ENCODE peak calls at places on chromosomes 11 and 22, in six cellular contexts. X, W, Z, G, B and Q are unnamed samples.

GRCh38 chr22:28817919-28818859 is 17.8 kb upstream of the XBP1 start:
- DNase-seq in X (no peak), W (no peak), Z (peak), G (no peak), B (no peak), Q (no peak)

GRCh38 chr11:134905966-134906955 is 494.2 kb upstream of the B3GAT1 start:
- DNase-seq in X (no peak), W (no peak), Z (no peak), G (no peak), B (no peak), Q (no peak)

GRCh38 chr22:27839261-27839660 is 37.7 kb upstream of the MN1 start:
- DNase-seq in X (no peak), W (no peak), Z (peak), G (no peak), B (no peak), Q (no peak)

GRCh38 chr11:2511421-2512369 is 66.9 kb downstream of the KCNQ1 start:
- DNase-seq in X (no peak), W (no peak), Z (peak), G (no peak), B (no peak), Q (no peak)

GRCh38 chr11:2991477-2992233 is 474 bp downstream of the NAP1L4 start:
- DNase-seq in X (peak), W (no peak), Z (peak), G (no peak), B (no peak), Q (peak)

GRCh38 chr22:19846620-19847344 is 7.9 kb downstream of the GNB1L start:
- DNase-seq in X (no peak), W (no peak), Z (no peak), G (no peak), B (no peak), Q (no peak)

GRCh38 chr11:62847767-62848314 is 8.5 kb upstream of the WDR74 start:
- DNase-seq in X (no peak), W (no peak), Z (no peak), G (no peak), B (no peak), Q (no peak)

GRCh38 chr11:113014731-113015455 is 53.7 kb downstream of the NCAM1 start:
- DNase-seq in X (no peak), W (no peak), Z (peak), G (no peak), B (no peak), Q (no peak)

GRCh38 chr11:122981388-122982264 is at the start of gene BSX:
- DNase-seq in X (peak), W (peak), Z (peak), G (peak), B (no peak), Q (peak)

GRCh38 chr11:132056689-132057088 is 686.3 kb downstream of the NTM start:
- DNase-seq in X (peak), W (no peak), Z (peak), G (peak), B (peak), Q (no peak)